ENCODE peak calls at places on chromosome 17, in four cellular contexts. One of them, this sample, is unnamed.

GRCh38 chr17:80817861-80818260 is 173.8 kb upstream of the CHMP6 start:
- DNase-seq in Panc1: no peak
- DNase-seq in gastrocnemius medialis: peak; percentile 2
- DNase-seq in fibroblast of lung: peak; percentile 34
- DNase-seq in this sample: no peak

GRCh38 chr17:38724337-38724988 is 5.7 kb upstream of the CISD3 start:
- DNase-seq in gastrocnemius medialis: no peak
- DNase-seq in fibroblast of lung: no peak
- DNase-seq in Panc1: no peak
- DNase-seq in this sample: peak; percentile 72

GRCh38 chr17:57984936-57985674 is 2.9 kb downstream of the VEZF1 start:
- DNase-seq in gastrocnemius medialis: no peak
- DNase-seq in Panc1: no peak
- DNase-seq in fibroblast of lung: peak; percentile 24
- DNase-seq in this sample: no peak

GRCh38 chr17:2050246-2050866 is 4.5 kb upstream of the HIC1 start:
- DNase-seq in Panc1: no peak
- DNase-seq in fibroblast of lung: peak; percentile 42
- DNase-seq in gastrocnemius medialis: peak; percentile 44
- DNase-seq in this sample: peak; percentile 66

GRCh38 chr17:8685396-8685795 is 54.9 kb upstream of the MYH10 start:
- DNase-seq in Panc1: no peak
- DNase-seq in gastrocnemius medialis: no peak
- DNase-seq in fibroblast of lung: peak; percentile 91
- DNase-seq in this sample: no peak

GRCh38 chr17:3639981-3640596 is 3.5 kb downstream of the CTNS start:
- DNase-seq in gastrocnemius medialis: peak; percentile 62
- DNase-seq in fibroblast of lung: peak; percentile 72
- DNase-seq in Panc1: no peak
- DNase-seq in this sample: no peak

GRCh38 chr17:79852748-79853147 is 13.5 kb upstream of the CBX4 start:
- DNase-seq in Panc1: no peak
- DNase-seq in gastrocnemius medialis: no peak
- DNase-seq in fibroblast of lung: peak; percentile 81
- DNase-seq in this sample: no peak

GRCh38 chr17:44066204-44066930 is at the start of gene LSM12:
- DNase-seq in Panc1: no peak
- DNase-seq in fibroblast of lung: peak; percentile 82
- DNase-seq in gastrocnemius medialis: peak; percentile 80
- DNase-seq in this sample: peak; percentile 95

GRCh38 chr17:81002013-81002384 is 10.4 kb downstream of the CHMP6 start:
- DNase-seq in Panc1: no peak
- DNase-seq in gastrocnemius medialis: no peak
- DNase-seq in fibroblast of lung: no peak
- DNase-seq in this sample: no peak

GRCh38 chr17:80584171-80584905 is 39.7 kb downstream of the RPTOR start:
- DNase-seq in fibroblast of lung: peak; percentile 77
- DNase-seq in gastrocnemius medialis: no peak
- DNase-seq in Panc1: no peak
- DNase-seq in this sample: no peak

GRCh38 chr17:72754513-72754912 is 338.0 kb downstream of the SLC39A11 start:
- DNase-seq in Panc1: no peak
- DNase-seq in gastrocnemius medialis: no peak
- DNase-seq in fibroblast of lung: peak; percentile 7
- DNase-seq in this sample: no peak

GRCh38 chr17:14316131-14316854 is 15.4 kb downstream of the HS3ST3B1 start:
- DNase-seq in gastrocnemius medialis: no peak
- DNase-seq in fibroblast of lung: no peak
- DNase-seq in Panc1: no peak
- DNase-seq in this sample: no peak

GRCh38 chr17:57424273-57424672 is 167.9 kb downstream of the MSI2 start:
- DNase-seq in gastrocnemius medialis: no peak
- DNase-seq in fibroblast of lung: no peak
- DNase-seq in Panc1: no peak
- DNase-seq in this sample: no peak

GRCh38 chr17:37483311-37484039 is 6.2 kb upstream of the DUSP14 start:
- DNase-seq in gastrocnemius medialis: peak; percentile 27
- DNase-seq in fibroblast of lung: peak; percentile 75
- DNase-seq in Panc1: no peak
- DNase-seq in this sample: no peak

GRCh38 chr17:39404542-39405378 is 3.3 kb upstream of the FBXL20 start:
- DNase-seq in gastrocnemius medialis: no peak
- DNase-seq in fibroblast of lung: peak; percentile 88
- DNase-seq in Panc1: no peak
- DNase-seq in this sample: no peak

GRCh38 chr17:37614391-37614790 is 5.2 kb upstream of the SYNRG start:
- DNase-seq in gastrocnemius medialis: no peak
- DNase-seq in Panc1: no peak
- DNase-seq in fibroblast of lung: peak; percentile 80
- DNase-seq in this sample: no peak

GRCh38 chr17:5422505-5422904 is 2.5 kb downstream of the RPAIN start:
- DNase-seq in gastrocnemius medialis: no peak
- DNase-seq in fibroblast of lung: peak; percentile 78
- DNase-seq in Panc1: no peak
- DNase-seq in this sample: no peak

GRCh38 chr17:77280304-77280910 is 139.6 kb downstream of the SEC14L1 start:
- DNase-seq in gastrocnemius medialis: no peak
- DNase-seq in fibroblast of lung: peak; percentile 88
- DNase-seq in Panc1: no peak
- DNase-seq in this sample: peak; percentile 83

GRCh38 chr17:80113033-80113484 is 11.7 kb downstream of the GAA start:
- DNase-seq in Panc1: no peak
- DNase-seq in fibroblast of lung: no peak
- DNase-seq in gastrocnemius medialis: no peak
- DNase-seq in this sample: no peak

GRCh38 chr17:56045907-56046306 is 107.4 kb upstream of the ANKFN1 start:
- DNase-seq in fibroblast of lung: no peak
- DNase-seq in gastrocnemius medialis: no peak
- DNase-seq in Panc1: no peak
- DNase-seq in this sample: no peak

GRCh38 chr17:37706446-37706845 is 38.4 kb downstream of the HNF1B start:
- DNase-seq in fibroblast of lung: no peak
- DNase-seq in Panc1: no peak
- DNase-seq in gastrocnemius medialis: no peak
- DNase-seq in this sample: no peak

GRCh38 chr17:73160980-73161630 is 3.7 kb upstream of the SSTR2 start:
- DNase-seq in Panc1: no peak
- DNase-seq in gastrocnemius medialis: no peak
- DNase-seq in fibroblast of lung: no peak
- DNase-seq in this sample: no peak

GRCh38 chr17:49621946-49622529 is 46.4 kb downstream of the NXPH3 start:
- DNase-seq in Panc1: no peak
- DNase-seq in fibroblast of lung: no peak
- DNase-seq in gastrocnemius medialis: no peak
- DNase-seq in this sample: no peak

GRCh38 chr17:47305302-47305923 is 18.3 kb upstream of the EFCAB13 start:
- DNase-seq in gastrocnemius medialis: no peak
- DNase-seq in Panc1: peak; percentile 46
- DNase-seq in fibroblast of lung: peak; percentile 96
- DNase-seq in this sample: no peak

GRCh38 chr17:28758411-28759121 is 14.8 kb downstream of the TRAF4 start:
- DNase-seq in fibroblast of lung: no peak
- DNase-seq in Panc1: no peak
- DNase-seq in gastrocnemius medialis: no peak
- DNase-seq in this sample: no peak

GRCh38 chr17:35930211-35931065 is at the start of gene RDM1:
- DNase-seq in gastrocnemius medialis: no peak
- DNase-seq in Panc1: peak; percentile 32
- DNase-seq in fibroblast of lung: peak; percentile 49
- DNase-seq in this sample: peak; percentile 88

GRCh38 chr17:10807704-10808128 is 3.8 kb upstream of the TMEM238L start:
- DNase-seq in gastrocnemius medialis: no peak
- DNase-seq in fibroblast of lung: no peak
- DNase-seq in Panc1: no peak
- DNase-seq in this sample: no peak

GRCh38 chr17:81869221-81870154 is 1.6 kb downstream of the ARHGDIA start:
- DNase-seq in gastrocnemius medialis: no peak
- DNase-seq in fibroblast of lung: peak; percentile 33
- DNase-seq in Panc1: no peak
- DNase-seq in this sample: peak; percentile 45

GRCh38 chr17:41397003-41397665 is at the start of gene KRT31:
- DNase-seq in Panc1: no peak
- DNase-seq in fibroblast of lung: no peak
- DNase-seq in gastrocnemius medialis: no peak
- DNase-seq in this sample: no peak

GRCh38 chr17:76528528-76529223 is 8.8 kb downstream of the CYGB start:
- DNase-seq in Panc1: no peak
- DNase-seq in fibroblast of lung: no peak
- DNase-seq in gastrocnemius medialis: no peak
- DNase-seq in this sample: no peak

GRCh38 chr17:28372203-28372944 is 880 bp downstream of the SARM1 start:
- DNase-seq in Panc1: no peak
- DNase-seq in gastrocnemius medialis: no peak
- DNase-seq in fibroblast of lung: peak; percentile 48
- DNase-seq in this sample: no peak

GRCh38 chr17:35536664-35537160 is 766 bp downstream of the SLFN12L start:
- DNase-seq in Panc1: no peak
- DNase-seq in fibroblast of lung: no peak
- DNase-seq in gastrocnemius medialis: no peak
- DNase-seq in this sample: no peak

GRCh38 chr17:77153487-77153886 is 12.7 kb downstream of the SEC14L1 start:
- DNase-seq in fibroblast of lung: peak; percentile 30
- DNase-seq in gastrocnemius medialis: peak; percentile 71
- DNase-seq in Panc1: no peak
- DNase-seq in this sample: no peak

GRCh38 chr17:80117491-80118401 is 16.4 kb downstream of the GAA start:
- DNase-seq in Panc1: no peak
- DNase-seq in fibroblast of lung: no peak
- DNase-seq in gastrocnemius medialis: no peak
- DNase-seq in this sample: no peak

GRCh38 chr17:57975044-57975443 is 13.0 kb downstream of the VEZF1 start:
- DNase-seq in fibroblast of lung: peak; percentile 18
- DNase-seq in gastrocnemius medialis: no peak
- DNase-seq in Panc1: no peak
- DNase-seq in this sample: no peak

GRCh38 chr17:47670064-47670463 is 20.3 kb downstream of the KPNB1 start:
- DNase-seq in gastrocnemius medialis: no peak
- DNase-seq in Panc1: no peak
- DNase-seq in fibroblast of lung: no peak
- DNase-seq in this sample: no peak

DNA sequence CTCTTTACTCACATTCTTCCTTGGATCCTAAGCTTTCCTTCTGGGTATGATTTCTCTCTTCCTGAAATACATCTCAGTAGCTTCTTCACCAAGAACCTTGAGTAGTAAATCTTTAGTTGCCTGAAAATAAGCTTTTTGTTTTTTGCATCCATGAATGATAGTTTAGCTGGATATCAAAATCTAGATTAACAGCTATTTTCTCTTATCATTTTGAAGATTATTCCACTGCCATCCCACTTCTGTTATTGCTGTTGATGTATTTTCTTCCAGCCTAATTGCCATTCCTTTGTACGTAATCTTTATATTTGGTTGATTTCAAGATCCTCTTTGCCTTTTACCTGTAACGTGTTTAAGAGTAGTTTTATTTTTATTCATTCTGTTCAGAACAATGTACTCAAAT is 7.6 kb upstream of the FBXO39 start:
- DNase-seq in fibroblast of lung: no peak
- DNase-seq in Panc1: no peak
- DNase-seq in gastrocnemius medialis: no peak
- DNase-seq in this sample: no peak
- H3K9me3 ChIP-seq in fibroblast of lung: no peaks in the 10 kb centered on the region
- H3K9me3 ChIP-seq in Panc1: peaks cover 4% of the 10 kb centered on the region
- H3K9me3 ChIP-seq in gastrocnemius medialis: peaks cover 5% of the 10 kb centered on the region
- H3K9me3 ChIP-seq in this sample: no peaks in the 10 kb centered on the region

GRCh38 chr17:74355065-74355464 is 6.6 kb downstream of the BTBD17 start:
- DNase-seq in fibroblast of lung: no peak
- DNase-seq in Panc1: no peak
- DNase-seq in gastrocnemius medialis: no peak
- DNase-seq in this sample: no peak

GRCh38 chr17:74357466-74357809 is 4.2 kb downstream of the BTBD17 start:
- DNase-seq in gastrocnemius medialis: no peak
- DNase-seq in Panc1: no peak
- DNase-seq in fibroblast of lung: no peak
- DNase-seq in this sample: no peak

GRCh38 chr17:74354561-74354960 is 7.1 kb downstream of the BTBD17 start:
- DNase-seq in gastrocnemius medialis: no peak
- DNase-seq in Panc1: no peak
- DNase-seq in fibroblast of lung: no peak
- DNase-seq in this sample: no peak

GRCh38 chr17:74358696-74359095 is 3.0 kb downstream of the BTBD17 start:
- DNase-seq in fibroblast of lung: no peak
- DNase-seq in gastrocnemius medialis: no peak
- DNase-seq in Panc1: no peak
- DNase-seq in this sample: no peak

GRCh38 chr17:74356640-74357465 is 4.8 kb downstream of the BTBD17 start:
- DNase-seq in gastrocnemius medialis: no peak
- DNase-seq in Panc1: no peak
- DNase-seq in fibroblast of lung: no peak
- DNase-seq in this sample: no peak
- TF ChIP-seq CTCF in gastrocnemius medialis: no peak
- TF ChIP-seq CTCF in Panc1: peak; percentile 19
- TF ChIP-seq CTCF in fibroblast of lung: no peak
- TF ChIP-seq CTCF in this sample: no peak

GRCh38 chr17:70919241-70919640 is 749.9 kb downstream of the KCNJ2 start:
- DNase-seq in Panc1: no peak
- DNase-seq in fibroblast of lung: no peak
- DNase-seq in gastrocnemius medialis: no peak
- DNase-seq in this sample: no peak

GRCh38 chr17:70920416-70920815 is 751.1 kb downstream of the KCNJ2 start:
- DNase-seq in Panc1: no peak
- DNase-seq in fibroblast of lung: no peak
- DNase-seq in gastrocnemius medialis: no peak
- DNase-seq in this sample: no peak

GRCh38 chr17:70929226-70929625 is 759.9 kb downstream of the KCNJ2 start:
- DNase-seq in gastrocnemius medialis: no peak
- DNase-seq in fibroblast of lung: peak; percentile 15
- DNase-seq in Panc1: no peak
- DNase-seq in this sample: no peak

GRCh38 chr17:70924776-70925175 is 755.4 kb downstream of the KCNJ2 start:
- DNase-seq in fibroblast of lung: no peak
- DNase-seq in Panc1: no peak
- DNase-seq in gastrocnemius medialis: no peak
- DNase-seq in this sample: no peak
- H3K9me3 ChIP-seq in fibroblast of lung: no peaks in the 10 kb centered on the region
- H3K9me3 ChIP-seq in Panc1: no peaks in the 10 kb centered on the region
- H3K9me3 ChIP-seq in gastrocnemius medialis: no peaks in the 10 kb centered on the region
- H3K9me3 ChIP-seq in this sample: no peaks in the 10 kb centered on the region

GRCh38 chr17:17401271-17401781 is 75.5 kb upstream of the MED9 start:
- DNase-seq in gastrocnemius medialis: no peak
- DNase-seq in Panc1: no peak
- DNase-seq in fibroblast of lung: peak; percentile 43
- DNase-seq in this sample: no peak
- TF ChIP-seq CTCF in gastrocnemius medialis: no peak
- TF ChIP-seq CTCF in Panc1: no peak
- TF ChIP-seq CTCF in fibroblast of lung: no peak
- TF ChIP-seq CTCF in this sample: no peak

DNA sequence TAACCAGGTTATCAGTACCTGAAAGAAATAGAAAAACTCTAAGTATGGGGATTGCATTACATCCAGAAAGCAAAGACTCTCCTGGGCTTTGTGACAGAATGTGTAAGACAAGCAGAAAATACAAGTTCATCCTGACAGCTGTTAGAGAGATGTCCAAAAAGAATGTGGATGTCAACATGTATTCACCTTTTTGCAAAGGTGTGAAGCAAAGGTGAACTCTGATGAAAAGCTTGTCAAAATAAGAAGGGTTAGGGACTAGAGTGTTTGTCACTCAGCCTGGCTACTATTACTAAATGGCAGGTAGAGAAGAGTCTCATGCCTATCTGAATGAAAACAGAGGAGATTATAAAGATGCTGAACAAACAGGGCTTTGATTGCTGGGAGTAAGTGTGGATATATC is 527.6 kb upstream of the CA10 start:
- DNase-seq in Panc1: no peak
- DNase-seq in gastrocnemius medialis: no peak
- DNase-seq in fibroblast of lung: no peak
- DNase-seq in this sample: no peak
- H3K9me3 ChIP-seq in Panc1: no peaks in the 10 kb centered on the region
- H3K9me3 ChIP-seq in gastrocnemius medialis: no peaks in the 10 kb centered on the region
- H3K9me3 ChIP-seq in fibroblast of lung: no peaks in the 10 kb centered on the region
- H3K9me3 ChIP-seq in this sample: no peaks in the 10 kb centered on the region